ENCODE peak calls at places on chromosomes 6 and 20, in eight cellular contexts. N, T, V, Z, W, J, U and A are unnamed samples.

GRCh38 chr6:31740397-31741223 is 805 bp downstream of the MSH5 start:
- DNase-seq in N (no peak), T (no peak), V (no peak), Z (no peak), W (no peak), J (no peak), U (no peak), A (no peak)

GRCh38 chr6:108945686-108946158 is 97.5 kb downstream of the ARMC2 start:
- DNase-seq in N (peak; percentile 90), T (no peak), V (peak; percentile 64), Z (no peak), W (peak; percentile 85), J (peak; percentile 96), U (peak; percentile 85), A (peak; percentile 88)

GRCh38 chr6:147949981-147950622 is 392.5 kb upstream of the SASH1 start:
- DNase-seq in N (no peak), T (no peak), V (no peak), Z (no peak), W (no peak), J (no peak), U (no peak), A (no peak)

GRCh38 chr20:62741191-62741676 is 32.6 kb downstream of the NTSR1 start:
- DNase-seq in N (peak; percentile 48), T (peak; percentile 55), V (no peak), Z (no peak), W (no peak), J (peak; percentile 6), U (no peak), A (no peak)

GRCh38 chr6:152502421-152503188 is 134.6 kb downstream of the SYNE1 start:
- DNase-seq in N (no peak), T (no peak), V (no peak), Z (no peak), W (no peak), J (no peak), U (no peak), A (no peak)

GRCh38 chr20:59751075-59751711 is 146.9 kb downstream of the PHACTR3 start:
- DNase-seq in N (peak; percentile 77), T (peak; percentile 83), V (peak; percentile 63), Z (peak; percentile 22), W (peak; percentile 72), J (peak; percentile 79), U (peak; percentile 68), A (peak; percentile 23)

GRCh38 chr6:44061375-44062104 is 65.7 kb downstream of the MRPL14 start:
- DNase-seq in N (no peak), T (no peak), V (no peak), Z (no peak), W (no peak), J (no peak), U (no peak), A (no peak)

GRCh38 chr6:24547243-24547642 is 52.5 kb downstream of the ALDH5A1 start:
- DNase-seq in N (no peak), T (no peak), V (no peak), Z (no peak), W (no peak), J (no peak), U (no peak), A (no peak)

GRCh38 chr6:9463311-9463710 is 951.6 kb downstream of the TFAP2A start:
- DNase-seq in N (no peak), T (no peak), V (no peak), Z (no peak), W (no peak), J (no peak), U (no peak), A (no peak)

GRCh38 chr6:166068768-166069167 is 98.9 kb downstream of the TBXT start:
- DNase-seq in N (no peak), T (no peak), V (no peak), Z (no peak), W (no peak), J (no peak), U (no peak), A (no peak)

GRCh38 chr6:139597781-139598368 is 223.4 kb upstream of the CITED2 start:
- DNase-seq in N (peak; percentile 86), T (no peak), V (peak; percentile 77), Z (peak; percentile 79), W (peak; percentile 74), J (peak; percentile 72), U (peak; percentile 87), A (peak; percentile 16)

GRCh38 chr20:11111191-11111590 is 437.4 kb upstream of the JAG1 start:
- DNase-seq in N (no peak), T (no peak), V (no peak), Z (no peak), W (no peak), J (no peak), U (no peak), A (no peak)

GRCh38 chr6:111591370-111591900 is 14.2 kb downstream of the TRAF3IP2 start:
- DNase-seq in N (peak; percentile 98), T (peak; percentile 61), V (peak; percentile 69), Z (peak; percentile 92), W (peak; percentile 93), J (peak; percentile 80), U (peak; percentile 93), A (peak; percentile 95)
- TF ChIP-seq POLR2A in N (no peak), T (no peak), V (no peak), Z (no peak), W (no peak), J (no peak), U (no peak), A (peak; percentile 68)

DNA sequence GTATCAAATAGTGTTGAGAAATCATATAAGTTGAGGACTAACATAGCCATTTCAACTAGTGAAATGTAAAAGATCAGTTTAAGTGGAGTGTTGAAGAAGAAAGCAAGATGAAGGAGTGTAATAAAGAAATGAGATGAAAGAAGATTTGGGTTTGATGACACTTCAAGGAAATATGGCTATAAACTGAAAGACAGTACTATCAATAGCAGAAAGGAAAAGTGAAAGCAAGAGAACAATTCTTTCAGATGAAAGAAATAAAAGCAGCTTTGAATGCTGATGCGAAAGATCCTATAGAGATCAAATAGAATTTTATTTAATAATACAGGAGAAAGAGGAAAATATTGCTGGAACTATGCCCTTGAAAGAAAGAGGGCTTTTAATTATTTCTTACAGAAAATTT is 92.8 kb upstream of the PRSS16 start:
- DNase-seq in N (no peak), T (no peak), V (no peak), Z (no peak), W (no peak), J (no peak), U (no peak), A (no peak)
- TF ChIP-seq POLR2A in N (no peak), T (no peak), V (no peak), Z (no peak), W (no peak), J (no peak), U (no peak), A (no peak)

DNA sequence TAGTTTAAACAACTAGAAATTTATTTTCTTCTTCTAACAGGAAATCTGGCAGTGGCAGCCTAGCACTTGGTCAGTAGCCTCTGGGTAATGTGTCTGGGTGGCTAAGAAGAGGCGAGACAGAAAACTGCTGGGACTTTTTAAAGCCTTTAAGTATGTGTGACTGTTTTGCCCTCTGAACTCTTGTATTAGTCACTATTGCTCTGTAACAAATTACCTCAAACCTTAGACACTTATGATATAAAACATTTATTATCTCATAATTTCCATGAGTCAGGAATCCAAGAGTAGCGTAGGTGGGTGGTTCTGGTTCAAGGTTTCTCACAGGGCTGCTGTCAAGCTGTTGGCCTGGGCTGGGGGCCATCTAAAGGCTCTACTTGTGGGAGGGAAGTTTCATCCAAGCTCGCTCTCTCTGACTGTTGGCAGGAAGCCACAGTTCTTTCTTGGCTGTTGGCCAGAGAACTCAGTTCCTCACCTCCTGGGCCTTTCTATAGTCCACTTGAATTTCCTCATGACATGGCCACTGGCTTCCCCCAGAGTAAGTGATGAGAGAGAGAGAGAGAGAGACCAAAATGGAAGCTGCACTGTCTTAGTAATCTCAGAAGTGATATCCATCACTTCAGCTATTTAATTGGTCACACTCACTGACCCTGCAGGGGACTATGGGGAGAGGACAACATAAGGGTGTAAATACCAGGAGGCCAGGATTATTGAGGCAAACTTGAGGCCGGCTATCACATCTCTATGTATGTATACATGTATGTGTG is 17.4 kb upstream of the TBC1D22B start:
- DNase-seq in N (peak; percentile 96), T (peak; percentile 28), V (peak; percentile 85), Z (peak; percentile 61), W (peak; percentile 93), J (peak; percentile 95), U (peak; percentile 98), A (peak; percentile 83)
- TF ChIP-seq POLR2A in N (no peak), T (no peak), V (no peak), Z (no peak), W (no peak), J (no peak), U (no peak), A (no peak)

DNA sequence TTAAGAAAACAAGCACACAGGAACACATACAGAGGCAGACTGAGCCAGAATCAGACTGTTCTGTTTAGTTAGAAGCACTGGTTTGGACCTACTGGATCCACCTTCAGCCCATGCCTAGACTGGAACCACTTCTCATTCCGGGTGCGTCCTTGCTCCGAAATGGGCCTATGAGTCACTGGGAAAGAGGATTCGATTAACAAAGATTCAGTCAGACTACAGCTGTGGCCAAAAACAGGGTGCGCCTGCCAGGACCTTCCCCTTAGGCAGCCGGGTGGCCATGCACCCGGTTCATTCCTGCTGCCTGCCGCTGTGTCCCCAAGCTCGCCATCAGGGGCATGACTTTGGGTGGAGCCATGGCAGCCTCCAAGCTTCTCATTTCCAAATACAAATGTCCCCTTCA is 14.5 kb upstream of the KCNK5 start:
- DNase-seq in N (peak; percentile 77), T (no peak), V (no peak), Z (peak; percentile 81), W (no peak), J (peak; percentile 31), U (no peak), A (peak; percentile 42)
- TF ChIP-seq POLR2A in N (no peak), T (no peak), V (no peak), Z (no peak), W (no peak), J (no peak), U (no peak), A (no peak)

DNA sequence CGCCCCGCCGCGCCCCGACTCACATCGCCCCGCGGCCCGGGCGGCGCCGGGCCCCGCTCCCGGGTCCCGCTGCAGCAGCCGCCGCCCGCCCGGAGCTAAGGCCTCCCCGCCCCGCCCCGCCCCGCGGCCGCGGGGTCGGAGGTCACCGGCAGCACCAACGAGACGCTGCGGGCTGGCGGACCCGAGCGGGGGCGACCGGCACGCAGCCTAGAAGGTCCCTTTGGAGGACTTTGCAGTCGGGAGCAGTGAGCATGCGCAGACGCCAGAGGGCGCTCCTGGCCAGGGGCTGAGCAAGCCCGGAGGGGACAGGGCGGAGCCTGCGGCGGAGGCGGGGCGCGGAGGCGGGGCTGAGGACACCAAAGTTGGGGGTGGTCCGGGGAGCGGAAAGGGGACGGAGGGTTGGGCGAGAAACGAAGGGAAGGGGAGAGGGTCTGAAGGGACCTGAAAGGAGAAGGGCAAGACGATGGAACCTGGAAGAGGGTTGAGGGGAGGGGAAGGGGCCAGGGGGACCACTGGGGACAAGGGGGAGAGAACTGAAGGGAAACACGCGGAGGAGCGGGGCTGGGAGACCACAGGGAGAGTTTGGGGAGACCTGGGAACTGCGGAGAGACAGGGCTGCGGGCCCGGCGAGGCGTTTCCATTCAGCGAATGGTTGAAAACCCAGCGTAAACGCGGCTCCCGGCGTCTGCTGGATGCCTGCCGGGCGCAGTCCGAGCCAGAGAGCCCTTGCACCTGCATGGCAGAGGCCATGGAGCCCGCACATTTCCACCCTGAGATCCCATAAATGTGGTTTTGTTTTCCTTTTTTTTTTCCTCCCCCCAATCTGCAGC is at the start of gene FRS3:
- DNase-seq in N (peak; percentile 99), T (peak; percentile 89), V (peak; percentile 99), Z (peak; percentile 92), W (peak; percentile 99), J (peak; percentile 98), U (peak; percentile 99), A (peak; percentile 98)
- TF ChIP-seq POLR2A in N (no peak), T (peak; percentile 18), V (peak; percentile 42), Z (no peak), W (no peak), J (peak; percentile 36), U (peak; percentile 39), A (peak; percentile 51)